ENCODE peak calls at places on chromosomes 5 and 9, in five cellular contexts. One of them, this sample, is unnamed. For H3K27me3, the result is how much of the 10 kb centered on the place peaks cover.

GRCh38 chr5:7078901-7079300 is 317.0 kb upstream of the ADCY2 start:
- DNase-seq in dorsolateral prefrontal cortex: no peak
- DNase-seq in HepG2: no peak
- DNase-seq in tibial nerve: no peak
- DNase-seq in psoas muscle: no peak
- DNase-seq in this sample: no peak

GRCh38 chr9:109894921-109895758 is 115.1 kb downstream of the PALM2AKAP2 start:
- DNase-seq in dorsolateral prefrontal cortex: no peak
- DNase-seq in HepG2: no peak
- DNase-seq in tibial nerve: no peak
- DNase-seq in psoas muscle: no peak
- DNase-seq in this sample: no peak

GRCh38 chr5:1445313-1445894 is at the start of gene SLC6A3:
- DNase-seq in dorsolateral prefrontal cortex: no peak
- DNase-seq in HepG2: no peak
- DNase-seq in tibial nerve: no peak
- DNase-seq in psoas muscle: peak
- DNase-seq in this sample: no peak

GRCh38 chr9:130073373-130073772 is 19.7 kb downstream of the GPR107 start:
- DNase-seq in dorsolateral prefrontal cortex: no peak
- DNase-seq in HepG2: peak
- DNase-seq in tibial nerve: no peak
- DNase-seq in psoas muscle: no peak
- DNase-seq in this sample: no peak

GRCh38 chr9:133238272-133238850 is 29.3 kb upstream of the OBP2B start:
- DNase-seq in dorsolateral prefrontal cortex: peak
- DNase-seq in HepG2: peak
- DNase-seq in tibial nerve: peak
- DNase-seq in psoas muscle: peak
- DNase-seq in this sample: no peak

GRCh38 chr5:40879163-40879942 is 29.9 kb upstream of the C7 start:
- DNase-seq in dorsolateral prefrontal cortex: no peak
- DNase-seq in HepG2: peak
- DNase-seq in tibial nerve: no peak
- DNase-seq in psoas muscle: no peak
- DNase-seq in this sample: no peak

GRCh38 chr9:134403682-134404301 is 77.5 kb downstream of the RXRA start:
- DNase-seq in dorsolateral prefrontal cortex: peak
- DNase-seq in HepG2: no peak
- DNase-seq in tibial nerve: peak
- DNase-seq in psoas muscle: peak
- DNase-seq in this sample: peak

GRCh38 chr5:83026930-83027687 is 50.1 kb downstream of the TMEM167A start:
- DNase-seq in dorsolateral prefrontal cortex: no peak
- DNase-seq in HepG2: no peak
- DNase-seq in tibial nerve: no peak
- DNase-seq in psoas muscle: no peak
- DNase-seq in this sample: no peak

GRCh38 chr9:98688710-98689495 is 19.8 kb downstream of the GABBR2 start:
- DNase-seq in dorsolateral prefrontal cortex: no peak
- DNase-seq in HepG2: no peak
- DNase-seq in tibial nerve: no peak
- DNase-seq in psoas muscle: no peak
- DNase-seq in this sample: no peak

GRCh38 chr5:137361275-137361674 is 137.9 kb downstream of the SPOCK1 start:
- DNase-seq in dorsolateral prefrontal cortex: no peak
- DNase-seq in HepG2: no peak
- DNase-seq in tibial nerve: no peak
- DNase-seq in psoas muscle: no peak
- DNase-seq in this sample: no peak

GRCh38 chr9:107946364-107947137 is 457.0 kb upstream of the KLF4 start:
- DNase-seq in dorsolateral prefrontal cortex: no peak
- DNase-seq in HepG2: no peak
- DNase-seq in tibial nerve: no peak
- DNase-seq in psoas muscle: no peak
- DNase-seq in this sample: no peak

GRCh38 chr9:91416086-91416712 is 7.4 kb downstream of the NFIL3 start:
- DNase-seq in dorsolateral prefrontal cortex: no peak
- DNase-seq in HepG2: no peak
- DNase-seq in tibial nerve: no peak
- DNase-seq in psoas muscle: no peak
- DNase-seq in this sample: no peak

GRCh38 chr9:88922091-88922490 is 69.2 kb upstream of the S1PR3 start:
- DNase-seq in dorsolateral prefrontal cortex: no peak
- DNase-seq in HepG2: no peak
- DNase-seq in tibial nerve: no peak
- DNase-seq in psoas muscle: no peak
- DNase-seq in this sample: peak

GRCh38 chr9:98541684-98542230 is 167.0 kb downstream of the GABBR2 start:
- DNase-seq in dorsolateral prefrontal cortex: no peak
- DNase-seq in HepG2: no peak
- DNase-seq in tibial nerve: no peak
- DNase-seq in psoas muscle: no peak
- DNase-seq in this sample: no peak

GRCh38 chr9:127004946-127005769 is 90.6 kb downstream of the RALGPS1 start:
- DNase-seq in dorsolateral prefrontal cortex: no peak
- DNase-seq in HepG2: no peak
- DNase-seq in tibial nerve: no peak
- DNase-seq in psoas muscle: no peak
- DNase-seq in this sample: peak

GRCh38 chr5:132388244-132389050 is 18.9 kb downstream of the SLC22A5 start:
- DNase-seq in dorsolateral prefrontal cortex: no peak
- DNase-seq in HepG2: no peak
- DNase-seq in tibial nerve: no peak
- DNase-seq in psoas muscle: no peak
- DNase-seq in this sample: no peak

GRCh38 chr9:134702291-134702690 is 60.7 kb downstream of the COL5A1 start:
- DNase-seq in dorsolateral prefrontal cortex: no peak
- DNase-seq in HepG2: no peak
- DNase-seq in tibial nerve: no peak
- DNase-seq in psoas muscle: peak
- DNase-seq in this sample: no peak

GRCh38 chr5:77138981-77139380 is 51.9 kb upstream of the ZBED3 start:
- DNase-seq in dorsolateral prefrontal cortex: no peak
- DNase-seq in HepG2: no peak
- DNase-seq in tibial nerve: no peak
- DNase-seq in psoas muscle: no peak
- DNase-seq in this sample: no peak

GRCh38 chr5:77128411-77129061 is 41.5 kb upstream of the ZBED3 start:
- DNase-seq in dorsolateral prefrontal cortex: no peak
- DNase-seq in HepG2: no peak
- DNase-seq in tibial nerve: no peak
- DNase-seq in psoas muscle: no peak
- DNase-seq in this sample: no peak

GRCh38 chr5:77129386-77129785 is 42.3 kb upstream of the ZBED3 start:
- DNase-seq in dorsolateral prefrontal cortex: peak
- DNase-seq in HepG2: peak
- DNase-seq in tibial nerve: no peak
- DNase-seq in psoas muscle: no peak
- DNase-seq in this sample: peak

DNA sequence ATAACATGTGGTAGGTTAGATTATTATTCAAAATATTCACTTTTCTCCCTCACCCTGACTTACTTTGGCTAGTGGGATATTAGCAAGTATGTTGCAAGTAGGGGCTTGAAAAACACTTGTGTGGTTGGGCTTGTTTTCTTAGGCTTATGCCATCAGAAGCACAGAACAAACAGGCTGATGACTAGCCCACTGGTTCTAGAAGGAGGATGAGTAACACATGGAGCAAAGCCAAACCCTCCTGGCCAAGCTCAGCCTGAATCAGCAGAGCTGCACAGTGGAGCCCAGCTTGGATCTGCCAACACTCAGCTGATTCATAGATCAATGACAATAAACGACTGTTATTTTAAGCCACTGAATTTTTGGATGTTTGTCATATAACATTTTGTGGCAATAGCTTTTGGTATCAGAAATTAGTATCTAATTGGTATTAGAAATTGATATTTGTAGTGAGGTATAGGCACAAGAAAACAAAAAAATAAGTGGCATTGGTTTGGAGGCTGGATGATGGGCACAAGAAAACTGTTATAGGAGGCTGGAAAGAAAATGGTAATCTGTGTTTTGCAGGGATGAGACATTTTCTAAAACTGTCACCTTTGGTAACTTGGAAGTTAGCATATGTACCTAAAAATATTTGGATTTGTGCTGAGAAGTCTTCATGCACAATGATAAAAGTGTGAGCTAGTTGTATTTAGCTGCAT is 46.1 kb upstream of the ZBED3 start:
- DNase-seq in dorsolateral prefrontal cortex: peak
- DNase-seq in HepG2: peak
- DNase-seq in tibial nerve: peak
- DNase-seq in psoas muscle: peak
- DNase-seq in this sample: no peak
- H3K27me3 ChIP-seq in dorsolateral prefrontal cortex: under half
- H3K27me3 ChIP-seq in HepG2: under half
- H3K27me3 ChIP-seq in tibial nerve: under half
- H3K27me3 ChIP-seq in psoas muscle: under half
- H3K27me3 ChIP-seq in this sample: under half

GRCh38 chr5:157747173-157747758 is 3.8 kb downstream of the LSM11 start:
- DNase-seq in dorsolateral prefrontal cortex: no peak
- DNase-seq in HepG2: no peak
- DNase-seq in tibial nerve: no peak
- DNase-seq in psoas muscle: no peak
- DNase-seq in this sample: no peak

GRCh38 chr5:157740211-157740610 is 3.3 kb upstream of the LSM11 start:
- DNase-seq in dorsolateral prefrontal cortex: no peak
- DNase-seq in HepG2: peak
- DNase-seq in tibial nerve: no peak
- DNase-seq in psoas muscle: no peak
- DNase-seq in this sample: no peak

GRCh38 chr5:157745041-157745456 is 1.5 kb downstream of the LSM11 start:
- DNase-seq in dorsolateral prefrontal cortex: no peak
- DNase-seq in HepG2: no peak
- DNase-seq in tibial nerve: no peak
- DNase-seq in psoas muscle: no peak
- DNase-seq in this sample: no peak

GRCh38 chr5:157744055-157745011 is 821 bp downstream of the LSM11 start:
- DNase-seq in dorsolateral prefrontal cortex: no peak
- DNase-seq in HepG2: no peak
- DNase-seq in tibial nerve: no peak
- DNase-seq in psoas muscle: peak
- DNase-seq in this sample: peak

GRCh38 chr5:157743163-157744054 is at the start of gene LSM11:
- DNase-seq in dorsolateral prefrontal cortex: peak
- DNase-seq in HepG2: peak
- DNase-seq in tibial nerve: peak
- DNase-seq in psoas muscle: peak
- DNase-seq in this sample: peak
- H3K27ac ChIP-seq in dorsolateral prefrontal cortex: no peak
- H3K27ac ChIP-seq in HepG2: peak
- H3K27ac ChIP-seq in tibial nerve: no peak
- H3K27ac ChIP-seq in psoas muscle: no peak
- H3K27ac ChIP-seq in this sample: no peak

GRCh38 chr9:22009563-22009867 is 410 bp upstream of the CDKN2B start:
- DNase-seq in dorsolateral prefrontal cortex: no peak
- DNase-seq in HepG2: no peak
- DNase-seq in tibial nerve: no peak
- DNase-seq in psoas muscle: no peak
- DNase-seq in this sample: no peak

GRCh38 chr9:22002038-22002437 is 7.1 kb downstream of the CDKN2B start:
- DNase-seq in dorsolateral prefrontal cortex: no peak
- DNase-seq in HepG2: no peak
- DNase-seq in tibial nerve: no peak
- DNase-seq in psoas muscle: no peak
- DNase-seq in this sample: no peak

GRCh38 chr9:22005700-22006605 is 3.2 kb downstream of the CDKN2B start:
- DNase-seq in dorsolateral prefrontal cortex: no peak
- DNase-seq in HepG2: no peak
- DNase-seq in tibial nerve: no peak
- DNase-seq in psoas muscle: no peak
- DNase-seq in this sample: no peak

GRCh38 chr9:22008662-22009562 is at the start of gene CDKN2B:
- DNase-seq in dorsolateral prefrontal cortex: peak
- DNase-seq in HepG2: peak
- DNase-seq in tibial nerve: peak
- DNase-seq in psoas muscle: peak
- DNase-seq in this sample: peak

GRCh38 chr9:22005083-22005699 is 3.9 kb downstream of the CDKN2B start:
- DNase-seq in dorsolateral prefrontal cortex: no peak
- DNase-seq in HepG2: no peak
- DNase-seq in tibial nerve: no peak
- DNase-seq in psoas muscle: no peak
- DNase-seq in this sample: no peak
- H3K27me3 ChIP-seq in dorsolateral prefrontal cortex: half or more
- H3K27me3 ChIP-seq in HepG2: under half
- H3K27me3 ChIP-seq in tibial nerve: under half
- H3K27me3 ChIP-seq in psoas muscle: under half
- H3K27me3 ChIP-seq in this sample: half or more

DNA sequence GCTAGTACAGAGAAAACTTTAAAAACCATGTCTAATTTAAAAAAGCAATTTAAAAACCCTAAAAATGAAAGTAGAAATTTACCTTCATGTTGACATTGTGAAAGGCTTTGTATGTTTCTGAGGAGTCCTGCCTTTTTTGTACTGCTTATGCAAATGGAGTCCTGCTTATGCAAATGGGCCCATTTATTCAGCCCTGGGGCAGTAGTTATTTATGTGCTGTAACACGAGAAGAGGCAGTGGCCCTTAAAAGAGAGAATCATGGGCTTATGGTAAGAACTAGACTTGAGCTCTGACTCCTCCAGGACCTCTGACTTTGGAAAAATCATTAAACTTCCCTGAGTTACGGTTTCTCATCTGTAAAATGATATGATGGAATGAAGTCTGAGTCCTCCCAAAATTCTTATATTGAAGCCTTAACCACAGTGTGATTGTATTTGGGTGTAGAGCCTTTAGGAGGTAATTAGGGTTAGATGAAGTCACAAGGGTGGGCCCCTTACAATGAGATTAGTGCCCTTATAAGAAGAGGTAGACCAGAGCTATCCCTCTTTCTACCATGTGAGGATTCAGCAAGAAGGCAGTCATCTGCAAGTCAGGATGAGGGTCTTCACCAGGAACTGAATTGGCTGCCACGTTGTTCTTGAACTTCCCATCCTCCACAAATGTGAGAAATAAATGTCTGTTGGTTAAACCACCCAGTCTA is 447.8 kb upstream of the CD180 start:
- DNase-seq in dorsolateral prefrontal cortex: no peak
- DNase-seq in HepG2: no peak
- DNase-seq in tibial nerve: no peak
- DNase-seq in psoas muscle: no peak
- DNase-seq in this sample: no peak
- H3K27ac ChIP-seq in dorsolateral prefrontal cortex: no peak
- H3K27ac ChIP-seq in HepG2: no peak
- H3K27ac ChIP-seq in tibial nerve: no peak
- H3K27ac ChIP-seq in psoas muscle: no peak
- H3K27ac ChIP-seq in this sample: no peak

This sample was measured in CD4-positive, alpha-beta T cell.